ENCODE peak calls at places on chromosomes 6 and 20, in six cellular contexts. One of them, this sample, is unnamed.

GRCh38 chr20:59770270-59770669 is 163.2 kb downstream of the SYCP2 start:
- DNase-seq in astrocyte: no peak
- DNase-seq in adrenal gland: no peak
- DNase-seq in CD8-positive, alpha-beta memory T cell: no peak
- DNase-seq in cardiac muscle cell: no peak
- DNase-seq in iPS DF 6.9: no peak
- DNase-seq in this sample: no peak

GRCh38 chr6:7170117-7170732 is 62.5 kb downstream of the RREB1 start:
- DNase-seq in astrocyte: no peak
- DNase-seq in adrenal gland: no peak
- DNase-seq in CD8-positive, alpha-beta memory T cell: no peak
- DNase-seq in cardiac muscle cell: no peak
- DNase-seq in iPS DF 6.9: no peak
- DNase-seq in this sample: no peak

GRCh38 chr6:158366363-158366762 is 54.1 kb downstream of the TULP4 start:
- DNase-seq in astrocyte: no peak
- DNase-seq in adrenal gland: no peak
- DNase-seq in CD8-positive, alpha-beta memory T cell: no peak
- DNase-seq in cardiac muscle cell: no peak
- DNase-seq in iPS DF 6.9: no peak
- DNase-seq in this sample: no peak

GRCh38 chr6:149904661-149905370 is 6.9 kb upstream of the RAET1E start:
- DNase-seq in astrocyte: no peak
- DNase-seq in adrenal gland: peak; percentile 11
- DNase-seq in CD8-positive, alpha-beta memory T cell: no peak
- DNase-seq in cardiac muscle cell: no peak
- DNase-seq in iPS DF 6.9: no peak
- DNase-seq in this sample: no peak

GRCh38 chr6:170178561-170179477 is 112.1 kb downstream of the DLL1 start:
- DNase-seq in astrocyte: peak; percentile 63
- DNase-seq in adrenal gland: no peak
- DNase-seq in CD8-positive, alpha-beta memory T cell: no peak
- DNase-seq in cardiac muscle cell: no peak
- DNase-seq in iPS DF 6.9: no peak
- DNase-seq in this sample: no peak

GRCh38 chr6:110284877-110285276 is 73.3 kb downstream of the METTL24 start:
- DNase-seq in astrocyte: no peak
- DNase-seq in adrenal gland: no peak
- DNase-seq in CD8-positive, alpha-beta memory T cell: no peak
- DNase-seq in cardiac muscle cell: no peak
- DNase-seq in iPS DF 6.9: no peak
- DNase-seq in this sample: no peak

GRCh38 chr6:121354764-121355163 is 20.5 kb upstream of the TBC1D32 start:
- DNase-seq in astrocyte: no peak
- DNase-seq in adrenal gland: peak; percentile 27
- DNase-seq in CD8-positive, alpha-beta memory T cell: no peak
- DNase-seq in cardiac muscle cell: no peak
- DNase-seq in iPS DF 6.9: no peak
- DNase-seq in this sample: no peak

GRCh38 chr6:11323666-11324452 is 91.4 kb upstream of the NEDD9 start:
- DNase-seq in astrocyte: no peak
- DNase-seq in adrenal gland: peak; percentile 34
- DNase-seq in CD8-positive, alpha-beta memory T cell: no peak
- DNase-seq in cardiac muscle cell: no peak
- DNase-seq in iPS DF 6.9: no peak
- DNase-seq in this sample: no peak

GRCh38 chr6:131255911-131256310 is 120.6 kb downstream of the AKAP7 start:
- DNase-seq in astrocyte: peak; percentile 29
- DNase-seq in adrenal gland: no peak
- DNase-seq in CD8-positive, alpha-beta memory T cell: no peak
- DNase-seq in cardiac muscle cell: no peak
- DNase-seq in iPS DF 6.9: no peak
- DNase-seq in this sample: no peak

GRCh38 chr6:64988148-64988547 is 718.9 kb downstream of the EYS start:
- DNase-seq in astrocyte: no peak
- DNase-seq in adrenal gland: no peak
- DNase-seq in CD8-positive, alpha-beta memory T cell: no peak
- DNase-seq in cardiac muscle cell: no peak
- DNase-seq in iPS DF 6.9: no peak
- DNase-seq in this sample: no peak

GRCh38 chr6:128491643-128492206 is 28.7 kb downstream of the PTPRK start:
- DNase-seq in astrocyte: peak; percentile 84
- DNase-seq in adrenal gland: no peak
- DNase-seq in CD8-positive, alpha-beta memory T cell: no peak
- DNase-seq in cardiac muscle cell: no peak
- DNase-seq in iPS DF 6.9: no peak
- DNase-seq in this sample: no peak

GRCh38 chr6:90764001-90764400 is 177.1 kb upstream of the MAP3K7 start:
- DNase-seq in astrocyte: no peak
- DNase-seq in adrenal gland: no peak
- DNase-seq in CD8-positive, alpha-beta memory T cell: no peak
- DNase-seq in cardiac muscle cell: no peak
- DNase-seq in iPS DF 6.9: no peak
- DNase-seq in this sample: no peak

GRCh38 chr6:38113810-38114577 is 294.5 kb downstream of the ZFAND3 start:
- DNase-seq in astrocyte: no peak
- DNase-seq in adrenal gland: no peak
- DNase-seq in CD8-positive, alpha-beta memory T cell: no peak
- DNase-seq in cardiac muscle cell: no peak
- DNase-seq in iPS DF 6.9: no peak
- DNase-seq in this sample: no peak

GRCh38 chr20:47950557-47951283 is 165.4 kb upstream of the SULF2 start:
- DNase-seq in astrocyte: peak; percentile 78
- DNase-seq in adrenal gland: no peak
- DNase-seq in CD8-positive, alpha-beta memory T cell: no peak
- DNase-seq in cardiac muscle cell: no peak
- DNase-seq in iPS DF 6.9: no peak
- DNase-seq in this sample: no peak

GRCh38 chr6:167148997-167149396 is 8.8 kb downstream of the GPR31 start:
- DNase-seq in astrocyte: no peak
- DNase-seq in adrenal gland: no peak
- DNase-seq in CD8-positive, alpha-beta memory T cell: no peak
- DNase-seq in cardiac muscle cell: no peak
- DNase-seq in iPS DF 6.9: no peak
- DNase-seq in this sample: no peak

GRCh38 chr6:37480951-37481597 is 18.6 kb downstream of the CCDC167 start:
- DNase-seq in astrocyte: no peak
- DNase-seq in adrenal gland: no peak
- DNase-seq in CD8-positive, alpha-beta memory T cell: no peak
- DNase-seq in cardiac muscle cell: no peak
- DNase-seq in iPS DF 6.9: no peak
- DNase-seq in this sample: no peak

GRCh38 chr20:47352332-47353223 is 3.9 kb downstream of the ZMYND8 start:
- DNase-seq in astrocyte: peak; percentile 54
- DNase-seq in adrenal gland: peak; percentile 82
- DNase-seq in CD8-positive, alpha-beta memory T cell: no peak
- DNase-seq in cardiac muscle cell: no peak
- DNase-seq in iPS DF 6.9: no peak
- DNase-seq in this sample: no peak

GRCh38 chr20:37411408-37412306 is 65.7 kb downstream of the SRC start:
- DNase-seq in astrocyte: no peak
- DNase-seq in adrenal gland: no peak
- DNase-seq in CD8-positive, alpha-beta memory T cell: no peak
- DNase-seq in cardiac muscle cell: no peak
- DNase-seq in iPS DF 6.9: no peak
- DNase-seq in this sample: no peak

GRCh38 chr6:96058094-96058493 is 42.3 kb downstream of the FUT9 start:
- DNase-seq in astrocyte: no peak
- DNase-seq in adrenal gland: no peak
- DNase-seq in CD8-positive, alpha-beta memory T cell: no peak
- DNase-seq in cardiac muscle cell: no peak
- DNase-seq in iPS DF 6.9: no peak
- DNase-seq in this sample: no peak

GRCh38 chr20:45012682-45013302 is 46.5 kb downstream of the STK4 start:
- DNase-seq in astrocyte: peak; percentile 57
- DNase-seq in adrenal gland: no peak
- DNase-seq in CD8-positive, alpha-beta memory T cell: no peak
- DNase-seq in cardiac muscle cell: no peak
- DNase-seq in iPS DF 6.9: peak; percentile 7
- DNase-seq in this sample: no peak

GRCh38 chr20:45449528-45449927 is 20.0 kb upstream of the WFDC2 start:
- DNase-seq in astrocyte: no peak
- DNase-seq in adrenal gland: no peak
- DNase-seq in CD8-positive, alpha-beta memory T cell: no peak
- DNase-seq in cardiac muscle cell: peak; percentile 7
- DNase-seq in iPS DF 6.9: no peak
- DNase-seq in this sample: no peak

GRCh38 chr6:45689926-45690615 is 312.3 kb upstream of the SUPT3H start:
- DNase-seq in astrocyte: no peak
- DNase-seq in adrenal gland: no peak
- DNase-seq in CD8-positive, alpha-beta memory T cell: no peak
- DNase-seq in cardiac muscle cell: no peak
- DNase-seq in iPS DF 6.9: no peak
- DNase-seq in this sample: no peak

GRCh38 chr6:46850781-46851180 is 57.6 kb downstream of the MEP1A start:
- DNase-seq in astrocyte: peak; percentile 64
- DNase-seq in adrenal gland: no peak
- DNase-seq in CD8-positive, alpha-beta memory T cell: no peak
- DNase-seq in cardiac muscle cell: no peak
- DNase-seq in iPS DF 6.9: no peak
- DNase-seq in this sample: no peak

DNA sequence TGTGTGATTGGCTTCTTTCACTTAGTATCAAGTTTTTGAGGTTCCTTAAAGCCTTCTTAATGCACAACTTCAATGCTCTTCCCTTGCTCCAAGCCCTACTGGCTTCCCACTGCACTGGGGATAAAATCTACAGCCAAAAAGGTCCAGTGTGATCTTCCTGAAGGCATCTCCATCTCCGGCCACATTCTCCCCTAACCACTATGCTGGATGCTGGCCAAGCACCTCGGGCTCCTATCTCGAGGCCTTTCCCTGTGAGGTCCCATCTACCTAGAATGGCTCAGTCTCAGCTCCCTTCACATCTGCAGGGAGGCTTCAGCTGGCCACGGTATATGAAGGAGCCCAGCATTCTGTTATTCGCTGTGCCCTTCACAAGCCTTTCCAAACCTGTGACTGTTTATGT is 48.1 kb downstream of the CNKSR3 start:
- DNase-seq in astrocyte: no peak
- DNase-seq in adrenal gland: no peak
- DNase-seq in CD8-positive, alpha-beta memory T cell: no peak
- DNase-seq in cardiac muscle cell: no peak
- DNase-seq in iPS DF 6.9: no peak
- DNase-seq in this sample: no peak
- H3K4me3 ChIP-seq in astrocyte: no peak overlapping the region
- H3K4me3 ChIP-seq in adrenal gland: no peak overlapping the region
- H3K4me3 ChIP-seq in CD8-positive, alpha-beta memory T cell: no peak overlapping the region
- H3K4me3 ChIP-seq in cardiac muscle cell: no peak overlapping the region
- H3K4me3 ChIP-seq in iPS DF 6.9: no peak overlapping the region
- H3K4me3 ChIP-seq in this sample: no peak overlapping the region

GRCh38 chr20:63020681-63021080 is 13.9 kb upstream of the BHLHE23 start:
- DNase-seq in astrocyte: no peak
- DNase-seq in adrenal gland: no peak
- DNase-seq in CD8-positive, alpha-beta memory T cell: no peak
- DNase-seq in cardiac muscle cell: no peak
- DNase-seq in iPS DF 6.9: no peak
- DNase-seq in this sample: no peak

GRCh38 chr20:63023836-63024571 is 17.2 kb upstream of the BHLHE23 start:
- DNase-seq in astrocyte: no peak
- DNase-seq in adrenal gland: no peak
- DNase-seq in CD8-positive, alpha-beta memory T cell: no peak
- DNase-seq in cardiac muscle cell: no peak
- DNase-seq in iPS DF 6.9: no peak
- DNase-seq in this sample: no peak

GRCh38 chr20:63021356-63022321 is 14.9 kb upstream of the BHLHE23 start:
- DNase-seq in astrocyte: no peak
- DNase-seq in adrenal gland: no peak
- DNase-seq in CD8-positive, alpha-beta memory T cell: no peak
- DNase-seq in cardiac muscle cell: no peak
- DNase-seq in iPS DF 6.9: no peak
- DNase-seq in this sample: no peak

GRCh38 chr20:63023071-63023835 is 16.5 kb upstream of the BHLHE23 start:
- DNase-seq in astrocyte: no peak
- DNase-seq in adrenal gland: no peak
- DNase-seq in CD8-positive, alpha-beta memory T cell: no peak
- DNase-seq in cardiac muscle cell: no peak
- DNase-seq in iPS DF 6.9: no peak
- DNase-seq in this sample: no peak

DNA sequence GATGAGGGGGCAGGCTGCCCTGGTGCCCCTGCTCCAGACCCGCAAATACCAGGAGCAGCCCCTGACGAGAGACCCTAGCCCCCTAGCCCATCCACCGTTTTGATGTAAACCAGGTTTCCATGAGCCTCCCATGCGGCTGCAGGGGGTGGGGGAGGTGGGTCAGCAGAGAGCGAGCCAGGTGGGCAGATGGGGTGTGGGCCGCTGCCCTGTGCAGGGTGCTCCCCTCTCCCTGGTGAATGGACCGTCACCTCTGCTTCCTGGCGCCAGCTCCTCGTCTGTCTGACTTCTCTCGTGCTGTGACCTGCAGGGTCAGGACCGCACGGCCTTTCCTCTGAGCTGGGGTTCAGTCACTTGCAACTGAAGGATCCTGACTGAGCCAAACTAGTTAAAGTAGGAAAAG is 15.7 kb upstream of the BHLHE23 start:
- DNase-seq in astrocyte: no peak
- DNase-seq in adrenal gland: no peak
- DNase-seq in CD8-positive, alpha-beta memory T cell: no peak
- DNase-seq in cardiac muscle cell: no peak
- DNase-seq in iPS DF 6.9: no peak
- DNase-seq in this sample: no peak
- H3K27me3 ChIP-seq in astrocyte: peaks cover 42% of the 10 kb centered on the region
- H3K27me3 ChIP-seq in adrenal gland: peaks cover 35% of the 10 kb centered on the region
- H3K27me3 ChIP-seq in CD8-positive, alpha-beta memory T cell: peaks cover 10% of the 10 kb centered on the region
- H3K27me3 ChIP-seq in cardiac muscle cell: peaks cover 16% of the 10 kb centered on the region
- H3K27me3 ChIP-seq in iPS DF 6.9: no peaks in the 10 kb centered on the region
- H3K27me3 ChIP-seq in this sample: peaks cover 4% of the 10 kb centered on the region

GRCh38 chr6:31355540-31355988 is 1.4 kb downstream of the HLA-B start:
- DNase-seq in astrocyte: no peak
- DNase-seq in adrenal gland: no peak
- DNase-seq in CD8-positive, alpha-beta memory T cell: no peak
- DNase-seq in cardiac muscle cell: no peak
- DNase-seq in iPS DF 6.9: no peak
- DNase-seq in this sample: no peak

GRCh38 chr6:31354248-31354647 is 2.7 kb downstream of the HLA-B start:
- DNase-seq in astrocyte: no peak
- DNase-seq in adrenal gland: no peak
- DNase-seq in CD8-positive, alpha-beta memory T cell: no peak
- DNase-seq in cardiac muscle cell: no peak
- DNase-seq in iPS DF 6.9: no peak
- DNase-seq in this sample: no peak

GRCh38 chr6:31353508-31353907 is 3.5 kb downstream of the HLA-B start:
- DNase-seq in astrocyte: no peak
- DNase-seq in adrenal gland: no peak
- DNase-seq in CD8-positive, alpha-beta memory T cell: no peak
- DNase-seq in cardiac muscle cell: no peak
- DNase-seq in iPS DF 6.9: no peak
- DNase-seq in this sample: no peak

GRCh38 chr6:31356216-31356945 is 598 bp downstream of the HLA-B start:
- DNase-seq in astrocyte: no peak
- DNase-seq in adrenal gland: peak; percentile 34
- DNase-seq in CD8-positive, alpha-beta memory T cell: no peak
- DNase-seq in cardiac muscle cell: no peak
- DNase-seq in iPS DF 6.9: no peak
- DNase-seq in this sample: peak; percentile 32

GRCh38 chr6:31354788-31355539 is 2.0 kb downstream of the HLA-B start:
- DNase-seq in astrocyte: no peak
- DNase-seq in adrenal gland: no peak
- DNase-seq in CD8-positive, alpha-beta memory T cell: no peak
- DNase-seq in cardiac muscle cell: peak; percentile 20
- DNase-seq in iPS DF 6.9: no peak
- DNase-seq in this sample: peak; percentile 8
- H3K4me3 ChIP-seq in astrocyte: peak overlapping the region; percentile 5
- H3K4me3 ChIP-seq in adrenal gland: no peak overlapping the region
- H3K4me3 ChIP-seq in CD8-positive, alpha-beta memory T cell: peak overlapping the region; percentile 100
- H3K4me3 ChIP-seq in cardiac muscle cell: no peak overlapping the region
- H3K4me3 ChIP-seq in iPS DF 6.9: no peak overlapping the region
- H3K4me3 ChIP-seq in this sample: peak overlapping the region; percentile 77

GRCh38 chr20:62831854-62832211 is 15.0 kb downstream of the COL9A3 start:
- DNase-seq in astrocyte: no peak
- DNase-seq in adrenal gland: no peak
- DNase-seq in CD8-positive, alpha-beta memory T cell: no peak
- DNase-seq in cardiac muscle cell: no peak
- DNase-seq in iPS DF 6.9: no peak
- DNase-seq in this sample: no peak
- H3K27me3 ChIP-seq in astrocyte: no peaks in the 10 kb centered on the region
- H3K27me3 ChIP-seq in adrenal gland: no peaks in the 10 kb centered on the region
- H3K27me3 ChIP-seq in CD8-positive, alpha-beta memory T cell: no peaks in the 10 kb centered on the region
- H3K27me3 ChIP-seq in cardiac muscle cell: no peaks in the 10 kb centered on the region
- H3K27me3 ChIP-seq in iPS DF 6.9: no peaks in the 10 kb centered on the region
- H3K27me3 ChIP-seq in this sample: no peaks in the 10 kb centered on the region

This sample was measured in effector memory CD4-positive, alpha-beta T cell.